ENCODE peak calls at places on chromosomes 3 and 15, in ten cellular contexts. K is mammary epithelial cell, D is IMR-90, F is astrocyte, B is PC-3, I is DND-41, P is fibroblast of lung, O is HCT116, Y is SK-N-SH, Q is GM23338. Z is an unnamed sample.

GRCh38 chr3:35965908-35966307 is 326.6 kb downstream of the ARPP21 start:
- DNase-seq in Y (peak; percentile 46), K (peak; percentile 14), F (peak; percentile 17), P (peak; percentile 44), O (no peak), I (no peak), Q (peak; percentile 68), D (peak; percentile 55), B (peak; percentile 75), Z (peak; percentile 49)

GRCh38 chr15:71572452-71573053 is 237.8 kb upstream of the NR2E3 start:
- DNase-seq in O (peak; percentile 23), B (peak; percentile 94), D (no peak), Y (no peak), K (peak; percentile 77), I (no peak), P (peak; percentile 35), Q (peak; percentile 88), F (peak; percentile 27), Z (no peak)

GRCh38 chr3:111858641-111859040 is 424 bp upstream of the PHLDB2 start:
- DNase-seq in F (no peak), O (no peak), K (no peak), Y (no peak), Q (peak; percentile 33), D (no peak), B (no peak), I (no peak), P (no peak), Z (no peak)

GRCh38 chr3:25910997-25911396 is 121.1 kb downstream of the OXSM start:
- DNase-seq in O (peak; percentile 39), F (no peak), K (no peak), P (peak; percentile 13), Q (peak; percentile 89), D (peak; percentile 48), B (peak; percentile 44), Y (no peak), I (peak; percentile 34), Z (peak; percentile 24)

GRCh38 chr3:83230841-83231240 is 1469.4 kb upstream of the GBE1 start:
- DNase-seq in Y (no peak), F (no peak), P (no peak), Q (no peak), I (no peak), O (no peak), D (no peak), K (no peak), B (no peak), Z (no peak)

GRCh38 chr15:98529205-98530145 is 118.9 kb upstream of the IGF1R start:
- DNase-seq in D (no peak), P (no peak), Q (no peak), K (no peak), B (no peak), I (no peak), O (no peak), F (no peak), Y (no peak), Z (no peak)

GRCh38 chr3:178397836-178398235 is 138.4 kb upstream of the KCNMB2 start:
- DNase-seq in Q (no peak), P (no peak), I (no peak), O (no peak), Y (no peak), D (no peak), K (no peak), F (no peak), B (no peak), Z (no peak)

GRCh38 chr3:48157950-48158376 is 30.3 kb downstream of the CDC25A start:
- DNase-seq in K (peak; percentile 24), O (peak; percentile 48), Q (peak; percentile 87), F (peak; percentile 28), B (peak; percentile 50), I (peak; percentile 60), Y (peak; percentile 52), D (peak; percentile 70), P (peak; percentile 55), Z (peak; percentile 74)

GRCh38 chr3:179268400-179269051 is 17.6 kb upstream of the KCNMB3 start:
- DNase-seq in I (no peak), D (no peak), Y (no peak), Q (no peak), K (no peak), B (no peak), P (no peak), F (no peak), O (no peak), Z (no peak)

GRCh38 chr3:126982522-126983175 is at the start of gene PLXNA1:
- DNase-seq in O (peak; percentile 64), B (peak; percentile 77), Q (peak; percentile 78), K (peak; percentile 85), D (peak; percentile 66), Y (peak; percentile 97), I (peak; percentile 83), F (peak; percentile 52), P (peak; percentile 73), Z (peak; percentile 88)

GRCh38 chr3:15535757-15536156 is 14.3 kb upstream of the COLQ start:
- DNase-seq in P (peak; percentile 10), Q (no peak), K (peak; percentile 39), O (no peak), B (peak; percentile 19), F (no peak), I (peak; percentile 42), Y (no peak), D (peak; percentile 15), Z (no peak)

GRCh38 chr3:122151480-122151879 is 32.0 kb upstream of the CASR start:
- DNase-seq in I (no peak), Y (no peak), B (peak; percentile 36), P (no peak), Q (no peak), F (no peak), K (peak; percentile 66), D (peak; percentile 14), O (no peak), Z (no peak)

GRCh38 chr3:41236198-41236597 is 36.9 kb downstream of the CTNNB1 start:
- DNase-seq in B (no peak), Q (peak; percentile 30), Y (no peak), I (no peak), D (no peak), F (no peak), P (no peak), K (no peak), O (no peak), Z (no peak)

GRCh38 chr3:96863129-96863740 is 48.8 kb downstream of the EPHA6 start:
- DNase-seq in D (peak; percentile 2), P (peak; percentile 10), F (no peak), B (peak; percentile 63), K (peak; percentile 8), Y (peak; percentile 10), Q (peak; percentile 71), I (peak; percentile 24), O (no peak), Z (peak; percentile 72)

GRCh38 chr3:195258449-195259145 is 12.4 kb downstream of the XXYLT1 start:
- DNase-seq in B (no peak), F (no peak), O (no peak), D (no peak), I (no peak), Y (no peak), P (no peak), K (no peak), Q (no peak), Z (no peak)

GRCh38 chr3:10474439-10474723 is 31.0 kb downstream of the ATP2B2 start:
- DNase-seq in P (no peak), K (no peak), O (no peak), F (no peak), Q (no peak), Y (no peak), D (no peak), B (no peak), I (no peak), Z (no peak)

GRCh38 chr3:161142486-161142885 is 37.3 kb upstream of the B3GALNT1 start:
- DNase-seq in D (no peak), B (peak; percentile 35), F (peak; percentile 78), K (no peak), I (no peak), Y (no peak), P (peak; percentile 80), O (no peak), Q (no peak), Z (no peak)

GRCh38 chr3:56342475-56342874 is 125.8 kb downstream of the ERC2 start:
- DNase-seq in Y (no peak), Q (no peak), P (no peak), K (peak; percentile 14), D (no peak), B (no peak), F (no peak), O (no peak), I (no peak), Z (no peak)

GRCh38 chr15:91844928-91845327 is 8.6 kb upstream of the SLCO3A1 start:
- DNase-seq in I (no peak), P (no peak), F (no peak), D (no peak), Y (no peak), O (no peak), B (no peak), K (no peak), Q (no peak), Z (no peak)

GRCh38 chr3:47421741-47422649 is 41.2 kb downstream of the PTPN23 start:
- DNase-seq in F (peak; percentile 6), Y (peak; percentile 74), B (peak; percentile 34), I (peak; percentile 25), P (no peak), O (no peak), D (no peak), K (peak; percentile 42), Q (no peak), Z (no peak)

GRCh38 chr3:45546223-45546622 is 48.3 kb upstream of the LIMD1 start:
- DNase-seq in P (no peak), B (no peak), Q (no peak), F (no peak), K (no peak), Y (no peak), O (no peak), D (no peak), I (no peak), Z (no peak)
- H2AFZ ChIP-seq in P (no peak overlapping the region), B (no peak overlapping the region), Q (no peak overlapping the region), F (no peak overlapping the region), K (no peak overlapping the region), Y (no peak overlapping the region), O (no peak overlapping the region), D (no peak overlapping the region), I (no peak overlapping the region), Z (no peak overlapping the region)

GRCh38 chr3:1908651-1909445 is 189.8 kb upstream of the CNTN4 start:
- DNase-seq in I (no peak), B (no peak), Q (no peak), D (no peak), O (no peak), Y (no peak), K (peak; percentile 2), F (no peak), P (no peak), Z (no peak)
- H2AFZ ChIP-seq in I (no peak overlapping the region), B (no peak overlapping the region), Q (no peak overlapping the region), D (no peak overlapping the region), O (no peak overlapping the region), Y (no peak overlapping the region), K (no peak overlapping the region), F (no peak overlapping the region), P (no peak overlapping the region), Z (no peak overlapping the region)

GRCh38 chr3:170324962-170325361 is 32.6 kb upstream of the SKIL start:
- DNase-seq in D (no peak), Y (no peak), O (no peak), B (no peak), P (no peak), F (no peak), I (no peak), Q (peak; percentile 65), K (no peak), Z (no peak)
- H2AFZ ChIP-seq in D (no peak overlapping the region), Y (no peak overlapping the region), O (no peak overlapping the region), B (no peak overlapping the region), P (no peak overlapping the region), F (no peak overlapping the region), I (no peak overlapping the region), Q (peak overlapping the region; percentile 40), K (no peak overlapping the region), Z (no peak overlapping the region)

DNA sequence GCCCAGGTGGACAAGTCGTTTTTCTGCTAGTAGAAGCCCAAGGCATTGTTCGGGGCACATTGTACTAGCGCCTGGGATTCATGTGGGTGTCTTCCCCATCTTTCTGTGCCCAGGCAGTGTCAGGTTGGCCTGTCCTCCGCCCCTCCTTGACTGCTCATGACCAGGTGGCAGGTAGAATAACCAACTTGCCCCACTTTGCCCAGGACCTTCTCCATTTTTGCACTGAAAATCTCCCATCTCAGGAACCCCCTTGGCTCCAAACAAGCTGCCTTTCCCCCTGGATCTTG is 33.9 kb downstream of the PLA2G4D start:
- DNase-seq in F (no peak), D (no peak), Y (no peak), K (no peak), O (no peak), B (no peak), I (no peak), P (no peak), Q (no peak), Z (no peak)
- H2AFZ ChIP-seq in F (no peak overlapping the region), D (no peak overlapping the region), Y (no peak overlapping the region), K (no peak overlapping the region), O (no peak overlapping the region), B (no peak overlapping the region), I (no peak overlapping the region), P (no peak overlapping the region), Q (no peak overlapping the region), Z (no peak overlapping the region)